ENCODE peak calls at places on chromosome 2, in six cellular contexts. J, Z, X, L, C and T are unnamed samples.

GRCh38 chr2:190859347-190860297 is 21.0 kb upstream of the GLS start:
- DNase-seq in J (no peak), Z (no peak), X (no peak), L (peak), C (no peak), T (no peak)

GRCh38 chr2:58886009-58886408 is 644.9 kb upstream of the FANCL start:
- DNase-seq in J (no peak), Z (no peak), X (no peak), L (no peak), C (no peak), T (no peak)

GRCh38 chr2:226495466-226496161 is 304.0 kb downstream of the IRS1 start:
- DNase-seq in J (no peak), Z (no peak), X (no peak), L (no peak), C (no peak), T (no peak)

GRCh38 chr2:67259581-67260347 is 137.4 kb upstream of the ETAA1 start:
- DNase-seq in J (no peak), Z (no peak), X (no peak), L (peak), C (no peak), T (no peak)

GRCh38 chr2:32647180-32647651 is 19.4 kb downstream of the TTC27 start:
- DNase-seq in J (no peak), Z (no peak), X (no peak), L (no peak), C (no peak), T (no peak)

GRCh38 chr2:187900023-187900422 is 345.8 kb upstream of the TFPI start:
- DNase-seq in J (no peak), Z (no peak), X (no peak), L (no peak), C (no peak), T (no peak)

GRCh38 chr2:86790134-86790827 is 432 bp downstream of the CD8A start:
- DNase-seq in J (no peak), Z (peak), X (no peak), L (no peak), C (peak), T (no peak)

GRCh38 chr2:229713371-229714079 is 830 bp downstream of the DNER start:
- DNase-seq in J (no peak), Z (peak), X (no peak), L (peak), C (peak), T (peak)

GRCh38 chr2:227701556-227701955 is 16.3 kb downstream of the SLC19A3 start:
- DNase-seq in J (no peak), Z (no peak), X (no peak), L (no peak), C (no peak), T (no peak)

GRCh38 chr2:42860518-42861094 is 68.2 kb upstream of the HAAO start:
- DNase-seq in J (no peak), Z (no peak), X (no peak), L (no peak), C (no peak), T (no peak)

GRCh38 chr2:10499911-10500521 is 51.9 kb upstream of the ODC1 start:
- DNase-seq in J (no peak), Z (peak), X (no peak), L (no peak), C (no peak), T (no peak)

GRCh38 chr2:170597705-170598420 is 117.3 kb upstream of the SP5 start:
- DNase-seq in J (no peak), Z (no peak), X (no peak), L (no peak), C (no peak), T (no peak)

GRCh38 chr2:11346129-11346528 is 1.7 kb upstream of the ROCK2 start:
- DNase-seq in J (no peak), Z (no peak), X (no peak), L (no peak), C (no peak), T (no peak)

GRCh38 chr2:152097291-152098032 is 1.4 kb downstream of the CACNB4 start:
- DNase-seq in J (peak), Z (peak), X (no peak), L (peak), C (no peak), T (no peak)

GRCh38 chr2:76998713-76999112 is 523.5 kb downstream of the LRRTM4 start:
- DNase-seq in J (no peak), Z (no peak), X (no peak), L (no peak), C (no peak), T (no peak)

GRCh38 chr2:151637284-151637781 is 96.9 kb downstream of the NEB start:
- DNase-seq in J (peak), Z (no peak), X (no peak), L (no peak), C (peak), T (peak)

GRCh38 chr2:45291283-45291682 is 282.0 kb upstream of the SIX2 start:
- DNase-seq in J (no peak), Z (no peak), X (no peak), L (no peak), C (no peak), T (no peak)

GRCh38 chr2:222318026-222318711 is 19.4 kb upstream of the PAX3 start:
- DNase-seq in J (peak), Z (peak), X (no peak), L (peak), C (peak), T (peak)

GRCh38 chr2:37343537-37344434 is 644 bp upstream of the QPCT start:
- DNase-seq in J (no peak), Z (peak), X (no peak), L (peak), C (no peak), T (no peak)

GRCh38 chr2:54386993-54387590 is 69.0 kb upstream of the SPTBN1 start:
- DNase-seq in J (no peak), Z (no peak), X (no peak), L (no peak), C (no peak), T (no peak)

GRCh38 chr2:159484537-159484936 is 131.8 kb downstream of the BAZ2B start:
- DNase-seq in J (no peak), Z (no peak), X (no peak), L (no peak), C (no peak), T (no peak)

GRCh38 chr2:123262856-123263255 is 762.2 kb upstream of the CNTNAP5 start:
- DNase-seq in J (no peak), Z (no peak), X (no peak), L (no peak), C (no peak), T (no peak)

GRCh38 chr2:167908786-167909185 is 338.6 kb downstream of the STK39 start:
- DNase-seq in J (no peak), Z (no peak), X (no peak), L (no peak), C (no peak), T (no peak)

GRCh38 chr2:209029249-209029648 is 394.6 kb upstream of the MAP2 start:
- DNase-seq in J (no peak), Z (no peak), X (no peak), L (no peak), C (no peak), T (no peak)

GRCh38 chr2:176080540-176081355 is 3.0 kb downstream of the EVX2 start:
- DNase-seq in J (no peak), Z (peak), X (no peak), L (no peak), C (no peak), T (no peak)